ENCODE peak calls at places on chromosomes 1 and 21, in nine cellular contexts. S is GM12892, H is transverse colon, F is K562, U is Panc1, P is esophagus muscularis mucosa, J is GM23338, I is HL-60, A is HepG2. X is an unnamed sample.

GRCh38 chr1:59151860-59152259 is 145.0 kb upstream of the FGGY start:
- DNase-seq in P (peak), U (no peak), I (no peak), J (no peak), F (no peak), A (no peak), H (no peak), S (no peak), X (no peak)

GRCh38 chr21:36615274-36615964 is 83.5 kb upstream of the SIM2 start:
- DNase-seq in H (no peak), U (no peak), I (no peak), J (peak), F (peak), A (peak), S (no peak), P (no peak), X (no peak)

GRCh38 chr1:113456967-113457366 is 66.7 kb downstream of the MAGI3 start:
- DNase-seq in U (peak), P (peak), F (no peak), A (peak), I (no peak), H (no peak), J (no peak), S (no peak), X (no peak)

GRCh38 chr1:172637522-172637921 is 21.4 kb upstream of the FASLG start:
- DNase-seq in H (no peak), J (no peak), U (no peak), S (no peak), F (peak), P (no peak), I (no peak), A (peak), X (no peak)

GRCh38 chr1:155200920-155201319 is 6.8 kb downstream of the THBS3 start:
- DNase-seq in I (no peak), H (no peak), S (no peak), J (no peak), A (no peak), P (no peak), U (no peak), F (no peak), X (peak)

GRCh38 chr1:30061292-30062204 is 661.8 kb downstream of the MATN1 start:
- DNase-seq in J (no peak), I (no peak), H (no peak), S (no peak), F (no peak), P (no peak), U (no peak), A (no peak), X (no peak)

GRCh38 chr1:24374891-24375786 is 38.4 kb downstream of the STPG1 start:
- DNase-seq in F (no peak), S (no peak), J (peak), I (no peak), A (no peak), H (no peak), P (no peak), U (peak), X (no peak)

GRCh38 chr1:226479432-226479831 is 69.1 kb upstream of the STUM start:
- DNase-seq in S (no peak), I (no peak), A (peak), F (no peak), H (no peak), P (no peak), J (no peak), U (no peak), X (no peak)

GRCh38 chr1:28365864-28366263 is 3.7 kb upstream of the PHACTR4 start:
- DNase-seq in F (no peak), S (no peak), P (no peak), I (no peak), H (peak), U (no peak), A (no peak), J (no peak), X (no peak)

GRCh38 chr1:112818990-112819689 is 104.0 kb upstream of the PPM1J start:
- DNase-seq in H (no peak), J (no peak), S (no peak), P (no peak), U (no peak), F (peak), A (no peak), I (peak), X (no peak)

GRCh38 chr1:59885160-59885832 is 41.3 kb downstream of the CYP2J2 start:
- DNase-seq in H (no peak), U (no peak), F (no peak), P (no peak), S (no peak), I (no peak), J (no peak), A (no peak), X (no peak)

GRCh38 chr1:36934061-36934460 is 100.3 kb downstream of the GRIK3 start:
- DNase-seq in F (no peak), P (no peak), U (no peak), H (no peak), J (no peak), A (no peak), S (no peak), I (no peak), X (peak)

GRCh38 chr1:151499930-151500329 is 11.3 kb upstream of the CGN start:
- DNase-seq in H (no peak), S (no peak), A (no peak), I (no peak), U (no peak), J (no peak), F (no peak), P (no peak), X (no peak)

GRCh38 chr1:168960114-168960513 is 146.4 kb upstream of the ATP1B1 start:
- DNase-seq in I (no peak), A (no peak), U (no peak), H (no peak), P (no peak), F (no peak), S (no peak), J (no peak), X (no peak)

GRCh38 chr1:157626099-157626498 is 28.2 kb upstream of the FCRL4 start:
- DNase-seq in S (peak), H (peak), U (no peak), F (peak), J (peak), I (peak), A (peak), P (no peak), X (no peak)

GRCh38 chr1:241992734-241993133 is 6.2 kb downstream of the MAP1LC3C start:
- DNase-seq in H (no peak), P (no peak), S (no peak), I (no peak), U (no peak), F (no peak), J (no peak), A (no peak), X (no peak)

GRCh38 chr1:39361446-39361845 is 130.0 kb upstream of the BMP8A start:
- DNase-seq in I (no peak), U (no peak), F (no peak), J (no peak), S (no peak), P (no peak), A (no peak), H (no peak), X (no peak)

GRCh38 chr1:149848340-149848771 is 51.0 kb upstream of the BOLA1 start:
- DNase-seq in A (peak), P (no peak), H (no peak), U (no peak), J (peak), S (no peak), F (no peak), I (no peak), X (no peak)

GRCh38 chr1:221141059-221141458 is 261.8 kb downstream of the HLX start:
- DNase-seq in J (no peak), F (no peak), H (no peak), I (no peak), A (no peak), S (no peak), U (no peak), P (no peak), X (no peak)

DNA sequence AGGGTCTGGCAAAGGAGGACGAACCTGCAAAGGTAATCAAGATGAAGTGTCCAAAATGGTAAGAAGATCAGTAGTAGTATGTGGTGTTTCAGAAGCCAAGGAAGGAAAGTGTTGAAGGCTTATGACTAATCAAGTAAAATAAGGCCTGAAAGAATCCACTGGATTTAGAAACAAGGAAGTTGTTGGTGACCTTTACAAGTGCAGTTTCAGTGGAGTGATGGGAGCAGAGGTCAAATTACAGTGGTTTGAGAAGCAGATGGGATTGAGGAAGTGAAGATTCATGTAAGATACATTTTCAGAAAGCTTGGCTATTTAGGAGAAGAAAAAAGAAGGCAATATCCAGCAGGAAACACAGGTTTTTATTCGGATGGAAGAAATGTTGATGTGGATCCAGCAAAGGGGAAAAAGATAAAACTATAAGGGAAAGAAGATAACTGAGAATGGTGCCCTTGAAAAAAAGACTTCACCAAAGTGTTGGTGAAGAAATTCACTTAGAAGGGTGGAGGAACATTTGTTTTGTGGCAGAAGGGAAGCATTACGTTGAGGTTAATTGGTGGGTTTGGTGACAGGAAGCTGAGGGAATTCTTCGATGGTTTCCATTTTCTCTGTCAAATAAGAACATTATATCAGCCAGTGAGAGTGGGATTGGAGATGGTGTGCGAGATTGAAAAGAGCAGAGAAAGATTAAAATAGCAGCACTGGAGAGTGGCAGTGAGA is 2.1 kb downstream of the ARMH1 start:
- DNase-seq in P (no peak), I (peak), A (no peak), J (no peak), S (no peak), H (no peak), F (no peak), U (no peak), X (no peak)
- TF ChIP-seq POLR2AphosphoS5 in P (no peak), I (peak), A (no peak), J (no peak), S (no peak), H (peak), F (no peak), U (no peak), X (no peak)

GRCh38 chr1:3579626-3580025 is 31.7 kb downstream of the MEGF6 start:
- DNase-seq in P (no peak), U (no peak), H (no peak), S (no peak), I (no peak), A (no peak), J (no peak), F (no peak), X (no peak)

GRCh38 chr1:3578433-3578805 is 32.9 kb downstream of the MEGF6 start:
- DNase-seq in I (no peak), J (no peak), P (no peak), H (no peak), U (no peak), A (no peak), F (no peak), S (no peak), X (no peak)

GRCh38 chr1:3581296-3581695 is 30.0 kb downstream of the MEGF6 start:
- DNase-seq in H (no peak), A (no peak), F (no peak), I (no peak), J (no peak), P (no peak), S (no peak), U (no peak), X (no peak)

GRCh38 chr1:3578906-3579305 is 32.4 kb downstream of the MEGF6 start:
- DNase-seq in J (no peak), I (no peak), F (no peak), A (no peak), S (no peak), U (no peak), H (no peak), P (no peak), X (no peak)

GRCh38 chr1:3580231-3580630 is 31.1 kb downstream of the MEGF6 start:
- DNase-seq in F (no peak), J (no peak), S (no peak), I (no peak), P (no peak), U (no peak), A (no peak), H (no peak), X (no peak)
- TF ChIP-seq POLR2AphosphoS5 in F (no peak), J (no peak), S (no peak), I (no peak), P (no peak), U (no peak), A (no peak), H (no peak), X (no peak)

DNA sequence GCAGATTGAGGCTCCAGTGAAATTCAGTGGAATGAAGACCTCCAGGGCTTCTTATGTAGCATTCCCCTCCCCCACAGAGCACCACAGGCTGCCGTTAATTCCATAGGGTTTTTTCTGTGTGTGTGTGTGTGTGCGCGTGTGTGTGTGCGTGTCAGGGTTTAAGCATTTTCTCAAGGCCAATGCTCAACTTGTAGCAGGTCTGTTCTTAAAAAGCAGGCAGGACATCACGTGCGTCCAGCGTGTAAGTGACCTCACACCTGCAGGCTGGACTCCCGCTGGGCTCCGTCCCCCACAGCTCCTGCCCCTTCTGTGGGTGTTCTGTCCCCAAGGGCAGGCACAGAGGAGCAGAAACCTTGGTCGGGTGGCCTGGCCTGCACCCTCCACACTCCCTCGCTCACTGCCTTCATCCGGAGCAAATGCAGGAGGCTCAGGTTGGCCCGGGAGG is 5.3 kb downstream of the PRDM16 start:
- DNase-seq in S (no peak), I (no peak), H (no peak), P (no peak), U (no peak), J (no peak), A (no peak), F (no peak), X (no peak)
- TF ChIP-seq POLR2AphosphoS5 in S (no peak), I (no peak), H (no peak), P (no peak), U (no peak), J (no peak), A (no peak), F (no peak), X (no peak)

GRCh38 chr1:62212411-62212810 is 17.8 kb downstream of the L1TD1 start:
- DNase-seq in J (no peak), P (no peak), H (no peak), A (no peak), S (no peak), F (no peak), U (no peak), I (no peak), X (no peak)

GRCh38 chr1:62209931-62210595 is 15.4 kb downstream of the L1TD1 start:
- DNase-seq in S (no peak), A (no peak), H (no peak), F (no peak), P (no peak), J (no peak), U (no peak), I (no peak), X (no peak)

GRCh38 chr1:62208970-62209369 is 14.3 kb downstream of the L1TD1 start:
- DNase-seq in I (no peak), A (no peak), F (no peak), U (no peak), S (no peak), P (no peak), J (no peak), H (no peak), X (no peak)

GRCh38 chr1:62210960-62211359 is 16.3 kb downstream of the L1TD1 start:
- DNase-seq in P (no peak), S (no peak), H (no peak), U (no peak), I (no peak), J (no peak), A (no peak), F (no peak), X (no peak)

GRCh38 chr1:62213075-62213914 is 18.6 kb downstream of the L1TD1 start:
- DNase-seq in S (no peak), J (peak), F (no peak), A (no peak), I (no peak), H (no peak), P (no peak), U (no peak), X (no peak)
- TF ChIP-seq POLR2AphosphoS5 in S (no peak), J (peak), F (no peak), A (no peak), I (no peak), H (no peak), P (no peak), U (no peak), X (no peak)